ENCODE peak calls at places on chromosomes 6 and 20, in nine cellular contexts. U is CD8-positive, alpha-beta T cell; K is endothelial cell; X is stomach; V is foreskin fibroblast; I is HepG2; A is H9; Z is fibroblast of lung; Q is lower lobe of right lung. T is an unnamed sample.

GRCh38 chr20:62405108-62405980 is 1.7 kb downstream of the CABLES2 start:
- DNase-seq in X (peak), Z (peak), U (no peak), K (peak), I (peak), V (peak), Q (no peak), A (peak), T (peak)

GRCh38 chr6:98984102-98984501 is 36.4 kb upstream of the FBXL4 start:
- DNase-seq in X (no peak), Z (no peak), K (no peak), I (no peak), U (no peak), V (no peak), Q (no peak), A (no peak), T (no peak)

GRCh38 chr6:35230950-35231349 is 17.2 kb downstream of the SCUBE3 start:
- DNase-seq in K (no peak), Z (peak), Q (no peak), I (no peak), V (no peak), X (peak), A (no peak), U (no peak), T (no peak)

GRCh38 chr6:134249412-134249758 is 68.5 kb downstream of the SGK1 start:
- DNase-seq in U (no peak), I (no peak), K (no peak), X (no peak), V (no peak), Q (no peak), A (no peak), Z (no peak), T (no peak)

GRCh38 chr6:37636112-37636511 is 61.6 kb downstream of the MDGA1 start:
- DNase-seq in U (no peak), V (no peak), Z (no peak), K (no peak), A (no peak), I (no peak), Q (no peak), X (no peak), T (no peak)

GRCh38 chr6:27503436-27504030 is 30.6 kb upstream of the ZNF184 start:
- DNase-seq in V (peak), A (peak), K (peak), Z (peak), U (peak), Q (no peak), I (peak), X (peak), T (peak)

GRCh38 chr20:38034961-38035360 is 1.4 kb downstream of the RPRD1B start:
- DNase-seq in K (no peak), U (no peak), X (no peak), A (no peak), Z (no peak), V (no peak), I (no peak), Q (no peak), T (no peak)

GRCh38 chr6:151160869-151161268 is 78.9 kb upstream of the AKAP12 start:
- DNase-seq in U (no peak), K (no peak), X (peak), Q (peak), V (no peak), A (no peak), I (peak), Z (peak), T (no peak)

GRCh38 chr6:21931641-21932335 is 338.2 kb downstream of the SOX4 start:
- DNase-seq in Q (no peak), K (no peak), X (no peak), U (no peak), I (no peak), A (no peak), V (no peak), Z (peak), T (no peak)

GRCh38 chr20:59062057-59062456 is 19.5 kb upstream of the PRELID3B start:
- DNase-seq in A (no peak), U (no peak), Q (no peak), V (no peak), Z (no peak), X (no peak), K (no peak), I (no peak), T (no peak)

GRCh38 chr20:7371518-7372158 is 568.6 kb downstream of the HAO1 start:
- DNase-seq in X (no peak), Z (peak), Q (no peak), A (no peak), K (no peak), I (no peak), V (no peak), U (no peak), T (no peak)

GRCh38 chr6:111358454-111358853 is 124.6 kb downstream of the REV3L start:
- DNase-seq in X (no peak), Z (no peak), I (no peak), K (no peak), V (no peak), A (no peak), U (no peak), Q (no peak), T (no peak)

GRCh38 chr6:30763618-30764489 is 19.5 kb upstream of the IER3 start:
- DNase-seq in X (no peak), U (no peak), I (peak), Z (no peak), K (no peak), V (no peak), A (peak), Q (no peak), T (no peak)

GRCh38 chr6:56860466-56860865 is 94.4 kb upstream of the BEND6 start:
- DNase-seq in K (no peak), Q (no peak), U (no peak), X (no peak), V (peak), A (no peak), Z (peak), I (no peak), T (no peak)

GRCh38 chr20:8389381-8390368 is 257.6 kb downstream of the PLCB1 start:
- DNase-seq in A (no peak), X (no peak), K (no peak), U (no peak), V (peak), Q (no peak), I (peak), Z (peak), T (no peak)

GRCh38 chr20:63175031-63175895 is 40.7 kb downstream of the YTHDF1 start:
- DNase-seq in V (no peak), X (no peak), Q (no peak), U (no peak), Z (no peak), A (no peak), K (no peak), I (no peak), T (no peak)

GRCh38 chr20:58231678-58232077 is 3.2 kb upstream of the ANKRD60 start:
- DNase-seq in K (no peak), U (no peak), Z (peak), V (no peak), I (peak), X (no peak), Q (no peak), A (no peak), T (no peak)

GRCh38 chr6:159777240-159777904 is 12.0 kb downstream of the TCP1 start:
- DNase-seq in A (no peak), Q (no peak), Z (no peak), V (no peak), X (no peak), U (no peak), K (no peak), I (no peak), T (no peak)

GRCh38 chr6:88492824-88493223 is 326.7 kb upstream of the CNR1 start:
- DNase-seq in I (peak), Q (no peak), V (peak), K (no peak), Z (peak), A (no peak), X (no peak), U (no peak), T (no peak)

GRCh38 chr6:123570813-123571684 is 65.7 kb downstream of the TRDN start:
- DNase-seq in A (no peak), K (no peak), X (no peak), U (no peak), V (no peak), Z (no peak), I (no peak), Q (no peak), T (no peak)

GRCh38 chr6:46325561-46326525 is 155.1 kb upstream of the ENPP5 start:
- DNase-seq in A (no peak), V (peak), U (no peak), Z (peak), K (no peak), Q (peak), I (no peak), X (no peak), T (no peak)

GRCh38 chr6:143223895-143224294 is 163.2 kb downstream of the AIG1 start:
- DNase-seq in K (no peak), Q (no peak), U (no peak), V (peak), A (no peak), I (peak), Z (peak), X (no peak), T (no peak)

GRCh38 chr6:151524059-151524458 is 30.2 kb downstream of the CCDC170 start:
- DNase-seq in V (no peak), U (no peak), I (no peak), K (no peak), A (peak), Q (no peak), X (no peak), Z (no peak), T (no peak)

GRCh38 chr6:111750753-111751684 is 122.2 kb downstream of the FYN start:
- DNase-seq in Z (no peak), U (peak), X (no peak), V (no peak), K (peak), Q (no peak), I (no peak), A (peak), T (no peak)

GRCh38 chr20:32536861-32537656 is 48.1 kb downstream of the NOL4L start:
- DNase-seq in Z (no peak), A (no peak), Q (peak), U (peak), K (no peak), I (no peak), V (no peak), X (peak), T (no peak)

GRCh38 chr6:55913213-55914195 is 38.1 kb upstream of the BMP5 start:
- DNase-seq in U (no peak), K (no peak), Q (no peak), X (no peak), A (peak), V (peak), I (no peak), Z (peak), T (no peak)

GRCh38 chr6:89278956-89279355 is 36.1 kb downstream of the GABRR2 start:
- DNase-seq in I (no peak), Z (no peak), U (no peak), V (no peak), A (no peak), Q (no peak), X (no peak), K (no peak), T (no peak)

GRCh38 chr6:166240889-166241288 is 67.3 kb downstream of the PRR18 start:
- DNase-seq in Q (no peak), U (no peak), X (no peak), Z (no peak), I (no peak), V (no peak), A (peak), K (no peak), T (no peak)

GRCh38 chr6:127690092-127690491 is 113.1 kb downstream of the C6orf58 start:
- DNase-seq in K (no peak), X (no peak), U (no peak), Z (peak), A (no peak), V (peak), Q (no peak), I (no peak), T (no peak)

GRCh38 chr6:169918239-169918953 is 167.0 kb downstream of the ERMARD start:
- DNase-seq in U (no peak), Z (no peak), I (no peak), A (no peak), K (no peak), X (no peak), Q (no peak), V (no peak), T (no peak)

GRCh38 chr20:823326-823902 is 10.1 kb upstream of the FAM110A start:
- DNase-seq in Q (no peak), X (peak), Z (no peak), A (no peak), K (no peak), U (no peak), I (no peak), V (no peak), T (no peak)

GRCh38 chr6:160513836-160514235 is 150.2 kb downstream of the LPA start:
- DNase-seq in V (peak), K (no peak), I (no peak), U (no peak), Z (no peak), A (no peak), Q (no peak), X (no peak), T (no peak)

GRCh38 chr6:51711876-51712275 is 375.5 kb downstream of the PKHD1 start:
- DNase-seq in U (no peak), Z (no peak), X (no peak), A (no peak), K (no peak), V (no peak), I (no peak), Q (no peak), T (no peak)

GRCh38 chr6:129102741-129103140 is 219.8 kb downstream of the LAMA2 start:
- DNase-seq in U (no peak), Z (peak), V (peak), A (no peak), I (no peak), K (no peak), Q (no peak), X (no peak), T (no peak)

GRCh38 chr6:130365166-130366010 is 429 bp upstream of the TMEM200A start:
- DNase-seq in I (peak), Z (peak), U (no peak), A (peak), K (peak), X (peak), V (peak), Q (peak), T (peak)

GRCh38 chr6:20709451-20709850 is 175.2 kb downstream of the CDKAL1 start:
- DNase-seq in V (no peak), U (no peak), I (no peak), K (no peak), Q (no peak), A (no peak), X (no peak), Z (no peak), T (no peak)

GRCh38 chr20:25059866-25060465 is 2.0 kb upstream of the ACSS1 start:
- DNase-seq in V (no peak), U (no peak), X (peak), K (no peak), Z (no peak), Q (no peak), A (no peak), I (no peak), T (no peak)
- TF ChIP-seq CTCF in V (no peak), U (no peak), X (no peak), K (no peak), Z (no peak), Q (no peak), A (no peak), I (no peak), T (no peak)

GRCh38 chr6:28838289-28838633 is 85.5 kb downstream of the TRIM27 start:
- DNase-seq in I (peak), Q (no peak), K (peak), X (peak), U (peak), V (peak), Z (peak), A (peak), T (peak)

GRCh38 chr6:28841290-28841689 is 82.5 kb downstream of the TRIM27 start:
- DNase-seq in A (peak), V (no peak), K (no peak), I (no peak), U (no peak), X (no peak), Z (no peak), Q (no peak), T (no peak)

GRCh38 chr6:28839443-28840120 is 84.2 kb downstream of the TRIM27 start:
- DNase-seq in Q (no peak), V (no peak), I (no peak), K (no peak), U (no peak), A (no peak), Z (no peak), X (no peak), T (no peak)

DNA sequence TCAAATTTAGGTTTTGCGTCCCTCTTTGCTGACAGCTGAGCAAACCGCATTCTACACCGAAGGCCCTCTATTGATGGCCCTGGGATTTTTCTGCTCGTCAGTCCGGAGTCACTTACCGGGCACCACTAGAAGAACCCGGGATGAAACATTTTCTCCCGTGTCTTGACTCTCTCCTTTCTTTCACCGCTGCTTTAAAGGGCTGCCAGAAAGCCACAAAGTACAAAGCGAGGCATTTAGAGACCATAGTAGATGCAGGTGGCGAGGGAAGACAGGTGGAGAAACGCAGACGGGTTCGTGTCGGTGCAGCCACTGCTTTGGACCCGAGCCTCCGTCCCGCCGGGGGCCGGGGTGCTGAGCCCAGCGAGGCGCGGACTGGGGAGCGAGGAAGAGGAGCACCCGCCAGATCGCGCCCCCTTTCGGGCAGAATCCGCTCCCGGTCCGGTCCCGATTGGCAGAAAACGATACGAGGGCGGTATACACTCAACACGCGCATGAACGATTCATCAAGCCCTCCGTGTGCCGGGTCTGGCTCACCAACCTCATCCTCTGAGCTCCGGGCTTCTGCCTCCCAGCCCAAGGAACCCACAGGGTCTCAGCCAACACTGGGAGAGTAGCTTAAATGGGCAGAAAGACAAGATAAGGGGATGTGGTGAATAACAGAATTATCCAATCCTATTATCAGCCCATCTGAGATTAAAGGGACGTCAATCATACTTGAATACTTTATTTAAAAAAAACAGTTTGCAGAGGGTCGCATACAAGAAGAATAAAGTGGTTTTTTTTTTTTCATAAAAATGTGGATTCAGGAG is 84.9 kb downstream of the TRIM27 start:
- DNase-seq in A (peak), Z (peak), K (peak), U (peak), Q (peak), I (peak), V (peak), X (peak), T (peak)
- TF ChIP-seq CTCF in A (peak), Z (peak), K (peak), U (peak), Q (peak), I (peak), V (peak), X (peak), T (peak)

GRCh38 chr6:441126-441920 is 49.8 kb downstream of the IRF4 start:
- DNase-seq in Q (no peak), K (no peak), Z (no peak), A (no peak), V (no peak), U (no peak), X (no peak), I (no peak), T (no peak)
- TF ChIP-seq CTCF in Q (no peak), K (no peak), Z (no peak), A (no peak), V (no peak), U (no peak), X (no peak), I (no peak), T (no peak)

DNA sequence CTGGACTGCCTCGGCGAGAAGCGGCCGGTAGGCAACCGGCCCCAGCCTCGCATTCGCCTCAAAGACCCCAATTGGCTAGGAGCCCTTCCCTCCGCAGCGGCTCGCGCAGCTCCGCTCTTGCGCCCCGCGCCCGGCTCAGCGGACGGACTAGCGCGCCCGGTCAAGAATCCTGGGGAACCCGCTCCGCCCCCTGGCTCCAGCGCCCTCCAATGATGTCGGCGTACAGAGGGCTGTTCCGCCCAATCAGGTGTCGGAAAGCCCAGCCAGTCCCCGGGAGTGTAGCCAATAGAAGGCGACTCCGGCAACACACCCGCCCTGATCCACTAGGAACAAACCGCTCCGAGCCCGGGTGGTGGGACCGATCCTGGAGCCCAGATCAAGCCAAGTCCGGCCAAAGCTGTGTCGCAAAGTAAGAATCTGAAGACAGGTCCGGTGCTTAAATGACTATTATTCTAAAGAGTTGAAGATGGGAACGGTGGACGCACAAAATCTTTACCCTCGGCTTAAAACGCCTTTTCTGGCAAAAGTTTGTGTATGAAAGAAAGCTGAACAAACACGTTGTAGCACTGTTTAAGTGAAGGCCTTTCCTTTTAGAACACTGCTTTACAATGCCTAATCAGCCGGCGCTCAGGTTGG is 132.2 kb downstream of the OGFRL1 start:
- DNase-seq in Z (peak), X (peak), U (no peak), I (no peak), V (peak), A (peak), K (peak), Q (peak), T (peak)
- TF ChIP-seq CTCF in Z (no peak), X (no peak), U (no peak), I (no peak), V (no peak), A (no peak), K (no peak), Q (no peak), T (no peak)

GRCh38 chr6:139663996-139664395 is 289.5 kb upstream of the CITED2 start:
- DNase-seq in U (no peak), A (no peak), I (no peak), K (no peak), X (no peak), V (no peak), Q (no peak), Z (no peak), T (no peak)

GRCh38 chr6:139655783-139656705 is 281.6 kb upstream of the CITED2 start:
- DNase-seq in Q (no peak), Z (no peak), V (no peak), I (peak), U (no peak), A (no peak), K (no peak), X (peak), T (no peak)

GRCh38 chr6:139659196-139659595 is 284.7 kb upstream of the CITED2 start:
- DNase-seq in Z (no peak), K (no peak), U (no peak), V (no peak), X (no peak), A (no peak), Q (no peak), I (no peak), T (no peak)

GRCh38 chr6:139657121-139657520 is 282.7 kb upstream of the CITED2 start:
- DNase-seq in A (no peak), K (no peak), Q (no peak), I (no peak), Z (no peak), U (no peak), V (no peak), X (no peak), T (no peak)

GRCh38 chr6:139659711-139660110 is 285.3 kb upstream of the CITED2 start:
- DNase-seq in U (no peak), A (no peak), Z (no peak), Q (no peak), X (no peak), I (no peak), V (no peak), K (no peak), T (no peak)
- TF ChIP-seq CTCF in U (no peak), A (no peak), Z (no peak), Q (no peak), X (no peak), I (no peak), V (no peak), K (no peak), T (no peak)

GRCh38 chr20:41032243-41032642 is 3.6 kb downstream of the TOP1 start:
- DNase-seq in K (no peak), V (no peak), A (no peak), Z (peak), U (no peak), X (no peak), Q (no peak), I (no peak), T (no peak)
- TF ChIP-seq CTCF in K (no peak), V (no peak), A (no peak), Z (no peak), U (no peak), X (no peak), Q (no peak), I (no peak), T (no peak)

T was measured in neural crest cell.